ENCODE peak calls at places on chromosomes 12 and 14, in eight cellular contexts. One of them, this sample, is unnamed.

GRCh38 chr12:5439333-5439732 is 7.4 kb downstream of the NTF3 start:
- DNase-seq in activated effector memory CD4-positive, alpha-beta T cell treated with Interleukin-2 at 50 U/mL for 16 hours: no peak
- DNase-seq in immature natural killer cell: no peak
- DNase-seq in stimulated activated CD4-positive, alpha-beta T cell treated with anti-CD3 and anti-CD28 coated beads, Interleukin-1b, Interleukin-23, amount 100 ng/mL, for 24 hours: no peak
- DNase-seq in NAMALWA: peak; percentile 44
- DNase-seq in kidney epithelial cell: no peak
- DNase-seq in astrocyte of the cerebellum: no peak
- DNase-seq in activated CD4-positive, alpha-beta T cell treated with anti-CD3 and anti-CD28 coated beads for 48 hours: no peak
- DNase-seq in this sample: no peak

GRCh38 chr14:84006643-84007137 is 1523.3 kb upstream of the FLRT2 start:
- DNase-seq in activated effector memory CD4-positive, alpha-beta T cell treated with Interleukin-2 at 50 U/mL for 16 hours: no peak
- DNase-seq in immature natural killer cell: no peak
- DNase-seq in stimulated activated CD4-positive, alpha-beta T cell treated with anti-CD3 and anti-CD28 coated beads, Interleukin-1b, Interleukin-23, amount 100 ng/mL, for 24 hours: no peak
- DNase-seq in NAMALWA: no peak
- DNase-seq in kidney epithelial cell: no peak
- DNase-seq in astrocyte of the cerebellum: no peak
- DNase-seq in activated CD4-positive, alpha-beta T cell treated with anti-CD3 and anti-CD28 coated beads for 48 hours: no peak
- DNase-seq in this sample: no peak

GRCh38 chr12:56408799-56409417 is 40.3 kb downstream of the TIMELESS start:
- DNase-seq in activated effector memory CD4-positive, alpha-beta T cell treated with Interleukin-2 at 50 U/mL for 16 hours: no peak
- DNase-seq in immature natural killer cell: no peak
- DNase-seq in stimulated activated CD4-positive, alpha-beta T cell treated with anti-CD3 and anti-CD28 coated beads, Interleukin-1b, Interleukin-23, amount 100 ng/mL, for 24 hours: no peak
- DNase-seq in NAMALWA: no peak
- DNase-seq in kidney epithelial cell: no peak
- DNase-seq in astrocyte of the cerebellum: no peak
- DNase-seq in activated CD4-positive, alpha-beta T cell treated with anti-CD3 and anti-CD28 coated beads for 48 hours: no peak
- DNase-seq in this sample: no peak

GRCh38 chr14:36493761-36494160 is 26.3 kb downstream of the NKX2-1 start:
- DNase-seq in activated effector memory CD4-positive, alpha-beta T cell treated with Interleukin-2 at 50 U/mL for 16 hours: no peak
- DNase-seq in immature natural killer cell: no peak
- DNase-seq in stimulated activated CD4-positive, alpha-beta T cell treated with anti-CD3 and anti-CD28 coated beads, Interleukin-1b, Interleukin-23, amount 100 ng/mL, for 24 hours: no peak
- DNase-seq in NAMALWA: no peak
- DNase-seq in kidney epithelial cell: no peak
- DNase-seq in astrocyte of the cerebellum: no peak
- DNase-seq in activated CD4-positive, alpha-beta T cell treated with anti-CD3 and anti-CD28 coated beads for 48 hours: no peak
- DNase-seq in this sample: no peak

GRCh38 chr12:5745251-5745888 is 199.7 kb downstream of the ANO2 start:
- DNase-seq in activated effector memory CD4-positive, alpha-beta T cell treated with Interleukin-2 at 50 U/mL for 16 hours: no peak
- DNase-seq in immature natural killer cell: peak; percentile 8
- DNase-seq in stimulated activated CD4-positive, alpha-beta T cell treated with anti-CD3 and anti-CD28 coated beads, Interleukin-1b, Interleukin-23, amount 100 ng/mL, for 24 hours: no peak
- DNase-seq in NAMALWA: peak; percentile 80
- DNase-seq in kidney epithelial cell: peak; percentile 18
- DNase-seq in astrocyte of the cerebellum: peak; percentile 9
- DNase-seq in activated CD4-positive, alpha-beta T cell treated with anti-CD3 and anti-CD28 coated beads for 48 hours: peak; percentile 76
- DNase-seq in this sample: peak; percentile 7

GRCh38 chr12:52216807-52217206 is 16.2 kb upstream of the KRT7 start:
- DNase-seq in activated effector memory CD4-positive, alpha-beta T cell treated with Interleukin-2 at 50 U/mL for 16 hours: no peak
- DNase-seq in immature natural killer cell: no peak
- DNase-seq in stimulated activated CD4-positive, alpha-beta T cell treated with anti-CD3 and anti-CD28 coated beads, Interleukin-1b, Interleukin-23, amount 100 ng/mL, for 24 hours: no peak
- DNase-seq in NAMALWA: no peak
- DNase-seq in kidney epithelial cell: no peak
- DNase-seq in astrocyte of the cerebellum: no peak
- DNase-seq in activated CD4-positive, alpha-beta T cell treated with anti-CD3 and anti-CD28 coated beads for 48 hours: no peak
- DNase-seq in this sample: no peak

GRCh38 chr12:45034861-45035265 is 16.0 kb downstream of the DBX2 start:
- DNase-seq in activated effector memory CD4-positive, alpha-beta T cell treated with Interleukin-2 at 50 U/mL for 16 hours: no peak
- DNase-seq in immature natural killer cell: no peak
- DNase-seq in stimulated activated CD4-positive, alpha-beta T cell treated with anti-CD3 and anti-CD28 coated beads, Interleukin-1b, Interleukin-23, amount 100 ng/mL, for 24 hours: no peak
- DNase-seq in NAMALWA: no peak
- DNase-seq in kidney epithelial cell: no peak
- DNase-seq in astrocyte of the cerebellum: no peak
- DNase-seq in activated CD4-positive, alpha-beta T cell treated with anti-CD3 and anti-CD28 coated beads for 48 hours: no peak
- DNase-seq in this sample: peak; percentile 10

GRCh38 chr12:89162704-89163261 is 189.5 kb downstream of the DUSP6 start:
- DNase-seq in activated effector memory CD4-positive, alpha-beta T cell treated with Interleukin-2 at 50 U/mL for 16 hours: no peak
- DNase-seq in immature natural killer cell: no peak
- DNase-seq in stimulated activated CD4-positive, alpha-beta T cell treated with anti-CD3 and anti-CD28 coated beads, Interleukin-1b, Interleukin-23, amount 100 ng/mL, for 24 hours: peak; percentile 24
- DNase-seq in NAMALWA: peak; percentile 6
- DNase-seq in kidney epithelial cell: peak; percentile 84
- DNase-seq in astrocyte of the cerebellum: peak; percentile 75
- DNase-seq in activated CD4-positive, alpha-beta T cell treated with anti-CD3 and anti-CD28 coated beads for 48 hours: peak; percentile 80
- DNase-seq in this sample: peak; percentile 92

GRCh38 chr12:118101051-118101450 is 2.8 kb downstream of the VSIG10 start:
- DNase-seq in activated effector memory CD4-positive, alpha-beta T cell treated with Interleukin-2 at 50 U/mL for 16 hours: no peak
- DNase-seq in immature natural killer cell: no peak
- DNase-seq in stimulated activated CD4-positive, alpha-beta T cell treated with anti-CD3 and anti-CD28 coated beads, Interleukin-1b, Interleukin-23, amount 100 ng/mL, for 24 hours: no peak
- DNase-seq in NAMALWA: no peak
- DNase-seq in kidney epithelial cell: no peak
- DNase-seq in astrocyte of the cerebellum: no peak
- DNase-seq in activated CD4-positive, alpha-beta T cell treated with anti-CD3 and anti-CD28 coated beads for 48 hours: no peak
- DNase-seq in this sample: no peak

GRCh38 chr14:45028107-45028626 is 55.7 kb upstream of the PRPF39 start:
- DNase-seq in activated effector memory CD4-positive, alpha-beta T cell treated with Interleukin-2 at 50 U/mL for 16 hours: no peak
- DNase-seq in immature natural killer cell: no peak
- DNase-seq in stimulated activated CD4-positive, alpha-beta T cell treated with anti-CD3 and anti-CD28 coated beads, Interleukin-1b, Interleukin-23, amount 100 ng/mL, for 24 hours: no peak
- DNase-seq in NAMALWA: no peak
- DNase-seq in kidney epithelial cell: no peak
- DNase-seq in astrocyte of the cerebellum: no peak
- DNase-seq in activated CD4-positive, alpha-beta T cell treated with anti-CD3 and anti-CD28 coated beads for 48 hours: no peak
- DNase-seq in this sample: no peak

GRCh38 chr12:89383235-89384049 is 31.1 kb upstream of the DUSP6 start:
- DNase-seq in activated effector memory CD4-positive, alpha-beta T cell treated with Interleukin-2 at 50 U/mL for 16 hours: no peak
- DNase-seq in immature natural killer cell: no peak
- DNase-seq in stimulated activated CD4-positive, alpha-beta T cell treated with anti-CD3 and anti-CD28 coated beads, Interleukin-1b, Interleukin-23, amount 100 ng/mL, for 24 hours: no peak
- DNase-seq in NAMALWA: no peak
- DNase-seq in kidney epithelial cell: no peak
- DNase-seq in astrocyte of the cerebellum: no peak
- DNase-seq in activated CD4-positive, alpha-beta T cell treated with anti-CD3 and anti-CD28 coated beads for 48 hours: no peak
- DNase-seq in this sample: no peak

GRCh38 chr12:82835217-82835616 is 148.5 kb downstream of the TMTC2 start:
- DNase-seq in activated effector memory CD4-positive, alpha-beta T cell treated with Interleukin-2 at 50 U/mL for 16 hours: no peak
- DNase-seq in immature natural killer cell: no peak
- DNase-seq in stimulated activated CD4-positive, alpha-beta T cell treated with anti-CD3 and anti-CD28 coated beads, Interleukin-1b, Interleukin-23, amount 100 ng/mL, for 24 hours: no peak
- DNase-seq in NAMALWA: no peak
- DNase-seq in kidney epithelial cell: no peak
- DNase-seq in astrocyte of the cerebellum: no peak
- DNase-seq in activated CD4-positive, alpha-beta T cell treated with anti-CD3 and anti-CD28 coated beads for 48 hours: no peak
- DNase-seq in this sample: no peak

GRCh38 chr14:32468955-32469354 is 139.9 kb downstream of the AKAP6 start:
- DNase-seq in activated effector memory CD4-positive, alpha-beta T cell treated with Interleukin-2 at 50 U/mL for 16 hours: no peak
- DNase-seq in immature natural killer cell: no peak
- DNase-seq in stimulated activated CD4-positive, alpha-beta T cell treated with anti-CD3 and anti-CD28 coated beads, Interleukin-1b, Interleukin-23, amount 100 ng/mL, for 24 hours: no peak
- DNase-seq in NAMALWA: no peak
- DNase-seq in kidney epithelial cell: peak; percentile 45
- DNase-seq in astrocyte of the cerebellum: peak; percentile 23
- DNase-seq in activated CD4-positive, alpha-beta T cell treated with anti-CD3 and anti-CD28 coated beads for 48 hours: no peak
- DNase-seq in this sample: peak; percentile 89

GRCh38 chr14:35412281-35413057 is 7.9 kb upstream of the NFKBIA start:
- DNase-seq in activated effector memory CD4-positive, alpha-beta T cell treated with Interleukin-2 at 50 U/mL for 16 hours: no peak
- DNase-seq in immature natural killer cell: no peak
- DNase-seq in stimulated activated CD4-positive, alpha-beta T cell treated with anti-CD3 and anti-CD28 coated beads, Interleukin-1b, Interleukin-23, amount 100 ng/mL, for 24 hours: no peak
- DNase-seq in NAMALWA: no peak
- DNase-seq in kidney epithelial cell: no peak
- DNase-seq in astrocyte of the cerebellum: no peak
- DNase-seq in activated CD4-positive, alpha-beta T cell treated with anti-CD3 and anti-CD28 coated beads for 48 hours: no peak
- DNase-seq in this sample: no peak

GRCh38 chr12:63917864-63918742 is 73.6 kb downstream of the SRGAP1 start:
- DNase-seq in activated effector memory CD4-positive, alpha-beta T cell treated with Interleukin-2 at 50 U/mL for 16 hours: no peak
- DNase-seq in immature natural killer cell: no peak
- DNase-seq in stimulated activated CD4-positive, alpha-beta T cell treated with anti-CD3 and anti-CD28 coated beads, Interleukin-1b, Interleukin-23, amount 100 ng/mL, for 24 hours: no peak
- DNase-seq in NAMALWA: peak; percentile 26
- DNase-seq in kidney epithelial cell: peak; percentile 87
- DNase-seq in astrocyte of the cerebellum: peak; percentile 46
- DNase-seq in activated CD4-positive, alpha-beta T cell treated with anti-CD3 and anti-CD28 coated beads for 48 hours: no peak
- DNase-seq in this sample: peak; percentile 99

GRCh38 chr14:72782817-72783216 is 111.1 kb downstream of the DPF3 start:
- DNase-seq in activated effector memory CD4-positive, alpha-beta T cell treated with Interleukin-2 at 50 U/mL for 16 hours: no peak
- DNase-seq in immature natural killer cell: no peak
- DNase-seq in stimulated activated CD4-positive, alpha-beta T cell treated with anti-CD3 and anti-CD28 coated beads, Interleukin-1b, Interleukin-23, amount 100 ng/mL, for 24 hours: no peak
- DNase-seq in NAMALWA: no peak
- DNase-seq in kidney epithelial cell: no peak
- DNase-seq in astrocyte of the cerebellum: no peak
- DNase-seq in activated CD4-positive, alpha-beta T cell treated with anti-CD3 and anti-CD28 coated beads for 48 hours: no peak
- DNase-seq in this sample: no peak

GRCh38 chr12:47214001-47214619 is 134.4 kb upstream of the AMIGO2 start:
- DNase-seq in activated effector memory CD4-positive, alpha-beta T cell treated with Interleukin-2 at 50 U/mL for 16 hours: no peak
- DNase-seq in immature natural killer cell: no peak
- DNase-seq in stimulated activated CD4-positive, alpha-beta T cell treated with anti-CD3 and anti-CD28 coated beads, Interleukin-1b, Interleukin-23, amount 100 ng/mL, for 24 hours: no peak
- DNase-seq in NAMALWA: no peak
- DNase-seq in kidney epithelial cell: no peak
- DNase-seq in astrocyte of the cerebellum: no peak
- DNase-seq in activated CD4-positive, alpha-beta T cell treated with anti-CD3 and anti-CD28 coated beads for 48 hours: no peak
- DNase-seq in this sample: no peak

GRCh38 chr14:34064349-34064748 is 113.5 kb upstream of the EGLN3 start:
- DNase-seq in activated effector memory CD4-positive, alpha-beta T cell treated with Interleukin-2 at 50 U/mL for 16 hours: no peak
- DNase-seq in immature natural killer cell: no peak
- DNase-seq in stimulated activated CD4-positive, alpha-beta T cell treated with anti-CD3 and anti-CD28 coated beads, Interleukin-1b, Interleukin-23, amount 100 ng/mL, for 24 hours: no peak
- DNase-seq in NAMALWA: no peak
- DNase-seq in kidney epithelial cell: no peak
- DNase-seq in astrocyte of the cerebellum: peak; percentile 76
- DNase-seq in activated CD4-positive, alpha-beta T cell treated with anti-CD3 and anti-CD28 coated beads for 48 hours: no peak
- DNase-seq in this sample: no peak

GRCh38 chr12:1491983-1492697 is 102.2 kb downstream of the FBXL14 start:
- DNase-seq in activated effector memory CD4-positive, alpha-beta T cell treated with Interleukin-2 at 50 U/mL for 16 hours: no peak
- DNase-seq in immature natural killer cell: no peak
- DNase-seq in stimulated activated CD4-positive, alpha-beta T cell treated with anti-CD3 and anti-CD28 coated beads, Interleukin-1b, Interleukin-23, amount 100 ng/mL, for 24 hours: no peak
- DNase-seq in NAMALWA: no peak
- DNase-seq in kidney epithelial cell: no peak
- DNase-seq in astrocyte of the cerebellum: no peak
- DNase-seq in activated CD4-positive, alpha-beta T cell treated with anti-CD3 and anti-CD28 coated beads for 48 hours: no peak
- DNase-seq in this sample: no peak

GRCh38 chr12:26701604-26702215 is 131.3 kb downstream of the ITPR2 start:
- DNase-seq in activated effector memory CD4-positive, alpha-beta T cell treated with Interleukin-2 at 50 U/mL for 16 hours: no peak
- DNase-seq in immature natural killer cell: peak; percentile 18
- DNase-seq in stimulated activated CD4-positive, alpha-beta T cell treated with anti-CD3 and anti-CD28 coated beads, Interleukin-1b, Interleukin-23, amount 100 ng/mL, for 24 hours: no peak
- DNase-seq in NAMALWA: peak; percentile 73
- DNase-seq in kidney epithelial cell: peak; percentile 18
- DNase-seq in astrocyte of the cerebellum: peak; percentile 48
- DNase-seq in activated CD4-positive, alpha-beta T cell treated with anti-CD3 and anti-CD28 coated beads for 48 hours: no peak
- DNase-seq in this sample: no peak

GRCh38 chr12:79521576-79521975 is 169.2 kb downstream of the PAWR start:
- DNase-seq in activated effector memory CD4-positive, alpha-beta T cell treated with Interleukin-2 at 50 U/mL for 16 hours: no peak
- DNase-seq in immature natural killer cell: no peak
- DNase-seq in stimulated activated CD4-positive, alpha-beta T cell treated with anti-CD3 and anti-CD28 coated beads, Interleukin-1b, Interleukin-23, amount 100 ng/mL, for 24 hours: no peak
- DNase-seq in NAMALWA: no peak
- DNase-seq in kidney epithelial cell: no peak
- DNase-seq in astrocyte of the cerebellum: no peak
- DNase-seq in activated CD4-positive, alpha-beta T cell treated with anti-CD3 and anti-CD28 coated beads for 48 hours: no peak
- DNase-seq in this sample: no peak

GRCh38 chr12:4227046-4227445 is 46.5 kb upstream of the CCND2 start:
- DNase-seq in activated effector memory CD4-positive, alpha-beta T cell treated with Interleukin-2 at 50 U/mL for 16 hours: no peak
- DNase-seq in immature natural killer cell: no peak
- DNase-seq in stimulated activated CD4-positive, alpha-beta T cell treated with anti-CD3 and anti-CD28 coated beads, Interleukin-1b, Interleukin-23, amount 100 ng/mL, for 24 hours: no peak
- DNase-seq in NAMALWA: no peak
- DNase-seq in kidney epithelial cell: no peak
- DNase-seq in astrocyte of the cerebellum: no peak
- DNase-seq in activated CD4-positive, alpha-beta T cell treated with anti-CD3 and anti-CD28 coated beads for 48 hours: no peak
- DNase-seq in this sample: no peak

GRCh38 chr14:64303471-64303917 is 9.3 kb upstream of the ESR2 start:
- DNase-seq in activated effector memory CD4-positive, alpha-beta T cell treated with Interleukin-2 at 50 U/mL for 16 hours: no peak
- DNase-seq in immature natural killer cell: peak; percentile 54
- DNase-seq in stimulated activated CD4-positive, alpha-beta T cell treated with anti-CD3 and anti-CD28 coated beads, Interleukin-1b, Interleukin-23, amount 100 ng/mL, for 24 hours: no peak
- DNase-seq in NAMALWA: peak; percentile 65
- DNase-seq in kidney epithelial cell: no peak
- DNase-seq in astrocyte of the cerebellum: peak; percentile 53
- DNase-seq in activated CD4-positive, alpha-beta T cell treated with anti-CD3 and anti-CD28 coated beads for 48 hours: no peak
- DNase-seq in this sample: peak; percentile 15

GRCh38 chr14:76762617-76763361 is 1.5 kb downstream of the VASH1 start:
- DNase-seq in activated effector memory CD4-positive, alpha-beta T cell treated with Interleukin-2 at 50 U/mL for 16 hours: no peak
- DNase-seq in immature natural killer cell: no peak
- DNase-seq in stimulated activated CD4-positive, alpha-beta T cell treated with anti-CD3 and anti-CD28 coated beads, Interleukin-1b, Interleukin-23, amount 100 ng/mL, for 24 hours: no peak
- DNase-seq in NAMALWA: no peak
- DNase-seq in kidney epithelial cell: no peak
- DNase-seq in astrocyte of the cerebellum: no peak
- DNase-seq in activated CD4-positive, alpha-beta T cell treated with anti-CD3 and anti-CD28 coated beads for 48 hours: no peak
- DNase-seq in this sample: no peak

GRCh38 chr14:23008836-23009235 is 1.1 kb downstream of the C14orf93 start:
- DNase-seq in activated effector memory CD4-positive, alpha-beta T cell treated with Interleukin-2 at 50 U/mL for 16 hours: no peak
- DNase-seq in immature natural killer cell: no peak
- DNase-seq in stimulated activated CD4-positive, alpha-beta T cell treated with anti-CD3 and anti-CD28 coated beads, Interleukin-1b, Interleukin-23, amount 100 ng/mL, for 24 hours: no peak
- DNase-seq in NAMALWA: peak; percentile 55
- DNase-seq in kidney epithelial cell: no peak
- DNase-seq in astrocyte of the cerebellum: no peak
- DNase-seq in activated CD4-positive, alpha-beta T cell treated with anti-CD3 and anti-CD28 coated beads for 48 hours: no peak
- DNase-seq in this sample: no peak